ENCODE peak calls at places on chromosomes 5 and 9, in four cellular contexts. X, G, B and M are unnamed samples.

GRCh38 chr9:79215819-79216218 is 355.9 kb upstream of the TLE4 start:
- DNase-seq in B (no peak), G (no peak), X (no peak), M (no peak)

GRCh38 chr9:98870782-98871455 is 63.4 kb downstream of the GALNT12 start:
- DNase-seq in X (no peak), G (no peak), B (no peak), M (no peak)

GRCh38 chr9:137506274-137506673 is 43.9 kb downstream of the PNPLA7 start:
- DNase-seq in X (no peak), G (peak; percentile 51), B (no peak), M (no peak)

GRCh38 chr5:176741566-176742211 is 68.7 kb upstream of the UNC5A start:
- DNase-seq in G (no peak), X (no peak), B (no peak), M (no peak)

GRCh38 chr5:156182174-156182967 is 144.6 kb upstream of the SGCD start:
- DNase-seq in X (no peak), B (no peak), G (peak; percentile 59), M (no peak)

GRCh38 chr5:173296737-173297676 is 31.2 kb downstream of the STC2 start:
- DNase-seq in G (no peak), X (no peak), B (no peak), M (no peak)

GRCh38 chr5:149445739-149446369 is 66.8 kb upstream of the IL17B start:
- DNase-seq in G (peak; percentile 97), X (no peak), B (no peak), M (no peak)

GRCh38 chr9:14391620-14392019 is 77.7 kb upstream of the NFIB start:
- DNase-seq in X (no peak), G (no peak), B (no peak), M (no peak)

GRCh38 chr5:137200906-137201305 is 298.2 kb downstream of the SPOCK1 start:
- DNase-seq in B (no peak), X (no peak), G (no peak), M (no peak)

GRCh38 chr9:33620738-33621439 is 96.8 kb downstream of the ANKRD18B start:
- DNase-seq in G (peak; percentile 73), X (no peak), B (peak; percentile 41), M (no peak)

GRCh38 chr5:83895860-83896259 is 175.2 kb upstream of the HAPLN1 start:
- DNase-seq in X (no peak), B (no peak), G (no peak), M (no peak)

GRCh38 chr9:21931428-21931827 is 62.8 kb downstream of the CDKN2A start:
- DNase-seq in X (no peak), G (no peak), B (no peak), M (no peak)